ENCODE peak calls at places on chromosomes 5 and 9, in six cellular contexts. F is mesenchymal stem cell, I is IMR-90, U is trophoblast cell, M is H1, Z is neuronal stem cell. N is an unnamed sample.

GRCh38 chr9:107488400-107489143 is 997 bp downstream of the KLF4 start:
- DNase-seq in F (peak; percentile 78), I (peak; percentile 49), U (peak; percentile 54), M (peak; percentile 68), Z (no peak), N (peak; percentile 50)

GRCh38 chr5:154312571-154312970 is 122.0 kb downstream of the GALNT10 start:
- DNase-seq in F (no peak), I (peak; percentile 40), U (no peak), M (no peak), Z (no peak), N (no peak)

GRCh38 chr9:114314256-114314867 is 8.5 kb upstream of the ORM1 start:
- DNase-seq in F (no peak), I (no peak), U (no peak), M (peak; percentile 33), Z (no peak), N (no peak)

GRCh38 chr5:124907098-124907644 is 160.7 kb upstream of the ZNF608 start:
- DNase-seq in F (no peak), I (no peak), U (no peak), M (no peak), Z (no peak), N (no peak)

GRCh38 chr5:10202089-10202753 is 47.5 kb downstream of the ATPSCKMT start:
- DNase-seq in F (no peak), I (no peak), U (no peak), M (no peak), Z (no peak), N (no peak)

GRCh38 chr9:38358390-38359296 is 33.9 kb upstream of the ALDH1B1 start:
- DNase-seq in F (no peak), I (no peak), U (no peak), M (no peak), Z (no peak), N (no peak)

GRCh38 chr9:114516913-114517312 is 11.6 kb upstream of the WHRN start:
- DNase-seq in F (peak; percentile 76), I (peak; percentile 61), U (no peak), M (no peak), Z (no peak), N (no peak)

GRCh38 chr5:123482258-123482657 is 29.7 kb upstream of the CSNK1G3 start:
- DNase-seq in F (no peak), I (peak; percentile 8), U (no peak), M (no peak), Z (no peak), N (no peak)

GRCh38 chr5:124104344-124104743 is 592.4 kb downstream of the CSNK1G3 start:
- DNase-seq in F (no peak), I (no peak), U (peak; percentile 5), M (no peak), Z (no peak), N (no peak)

GRCh38 chr5:98468188-98468869 is 305.1 kb upstream of the RGMB start:
- DNase-seq in F (peak; percentile 70), I (peak; percentile 95), U (no peak), M (no peak), Z (no peak), N (no peak)

GRCh38 chr5:67405755-67406154 is 209.2 kb upstream of the CD180 start:
- DNase-seq in F (no peak), I (no peak), U (peak; percentile 2), M (no peak), Z (no peak), N (no peak)
- H3K14ac ChIP-seq in F (no peak overlapping the region), I (no peak overlapping the region), U (no peak overlapping the region), M (no peak overlapping the region), Z (no peak overlapping the region), N (no peak overlapping the region)

GRCh38 chr5:14063117-14063516 is 80.0 kb upstream of the TRIO start:
- DNase-seq in F (no peak), I (peak; percentile 43), U (no peak), M (no peak), Z (no peak), N (no peak)
- H3K14ac ChIP-seq in F (no peak overlapping the region), I (no peak overlapping the region), U (no peak overlapping the region), M (no peak overlapping the region), Z (no peak overlapping the region), N (no peak overlapping the region)

DNA sequence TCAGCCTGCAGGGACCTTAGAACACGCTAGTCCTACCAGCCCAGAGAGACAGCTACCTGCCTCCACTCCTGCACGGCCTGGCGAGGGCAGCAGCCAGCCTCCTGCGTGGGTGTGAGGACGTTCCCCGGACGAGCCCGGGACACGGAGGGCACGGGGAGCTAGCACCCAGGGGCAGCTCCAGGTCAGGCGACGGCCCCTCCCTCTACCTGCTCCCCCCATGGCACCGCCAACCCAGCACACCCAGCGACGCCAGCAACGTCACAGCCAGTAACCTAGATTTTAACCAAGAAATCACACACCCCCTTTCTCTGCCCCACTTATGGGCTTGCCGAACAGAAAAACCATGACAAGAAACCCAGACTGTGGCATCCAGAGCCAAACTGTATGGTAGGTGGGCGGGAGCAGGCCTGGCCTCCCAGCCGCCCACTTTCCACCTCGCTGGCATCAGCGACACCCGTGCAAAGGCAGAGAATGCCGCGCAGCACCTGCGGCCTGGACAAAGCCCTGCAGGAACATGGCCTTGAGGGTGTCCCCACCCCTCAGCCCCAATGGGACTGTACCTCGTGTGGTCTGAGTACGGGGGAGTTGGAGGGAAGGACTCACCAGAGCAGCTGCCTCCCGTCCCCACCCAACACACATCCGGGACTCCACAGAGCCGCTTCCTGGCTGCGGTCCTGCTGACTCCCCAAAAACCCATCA is 47.9 kb downstream of the NACC2 start:
- DNase-seq in F (no peak), I (no peak), U (no peak), M (no peak), Z (no peak), N (no peak)
- H3K14ac ChIP-seq in F (no peak overlapping the region), I (no peak overlapping the region), U (no peak overlapping the region), M (no peak overlapping the region), Z (peak overlapping the region; percentile 56), N (no peak overlapping the region)

DNA sequence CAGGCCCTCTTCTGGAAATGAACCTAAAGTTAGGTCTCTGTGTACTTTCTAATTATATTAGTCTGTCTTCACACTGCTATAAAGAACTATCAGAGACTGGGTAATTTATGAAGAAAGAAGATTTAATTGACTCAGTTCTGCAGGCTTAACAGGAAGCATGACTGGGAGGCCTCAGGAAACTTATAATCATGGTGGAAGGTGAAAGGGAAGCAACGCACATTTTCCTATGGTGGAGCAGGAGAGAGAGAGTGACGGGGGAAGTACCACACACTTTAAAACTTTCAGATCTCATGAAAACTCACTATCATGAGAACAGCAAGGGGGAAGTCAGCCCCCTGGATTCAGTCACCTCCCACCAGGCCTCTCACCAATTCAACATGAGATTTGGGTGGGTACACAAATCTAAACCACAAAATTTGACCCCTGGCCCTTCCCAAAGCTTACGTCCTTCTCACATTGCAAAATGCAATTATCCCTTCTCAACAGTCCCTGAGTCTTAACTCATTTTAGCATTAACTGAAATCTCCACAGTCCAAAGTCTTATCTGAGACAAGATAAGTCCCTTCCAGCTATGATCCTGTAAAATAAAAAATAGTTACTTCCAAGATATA is 40.7 kb downstream of the TRIP13 start:
- DNase-seq in F (no peak), I (no peak), U (no peak), M (no peak), Z (no peak), N (no peak)
- H3K14ac ChIP-seq in F (no peak overlapping the region), I (no peak overlapping the region), U (no peak overlapping the region), M (no peak overlapping the region), Z (no peak overlapping the region), N (no peak overlapping the region)

GRCh38 chr9:134051319-134051718 is 16.5 kb downstream of the BRD3 start:
- DNase-seq in F (no peak), I (no peak), U (no peak), M (no peak), Z (no peak), N (no peak)
- H3K14ac ChIP-seq in F (no peak overlapping the region), I (no peak overlapping the region), U (no peak overlapping the region), M (no peak overlapping the region), Z (no peak overlapping the region), N (no peak overlapping the region)

GRCh38 chr5:34578962-34579361 is 77.2 kb upstream of the RAI14 start:
- DNase-seq in F (no peak), I (no peak), U (no peak), M (no peak), Z (no peak), N (no peak)
- H3K14ac ChIP-seq in F (no peak overlapping the region), I (no peak overlapping the region), U (no peak overlapping the region), M (no peak overlapping the region), Z (no peak overlapping the region), N (no peak overlapping the region)

DNA sequence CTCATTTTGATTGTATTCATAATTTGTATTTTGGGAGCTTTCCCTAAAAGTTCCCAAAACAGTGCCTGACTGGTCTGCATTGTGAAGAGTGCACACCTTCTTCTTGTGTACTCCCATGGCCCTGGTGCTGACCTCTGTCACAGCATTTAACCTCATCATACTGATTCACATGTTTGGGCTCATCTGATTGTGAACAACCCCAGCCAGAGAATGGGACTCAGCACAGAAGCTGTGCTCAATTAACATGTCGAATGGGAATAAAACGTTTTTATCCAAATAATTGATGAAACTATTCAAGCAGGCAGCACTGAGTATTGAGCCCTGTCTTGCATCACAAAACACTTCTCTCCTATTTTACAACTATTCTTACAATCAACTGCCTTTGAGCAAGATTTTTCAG is 190.2 kb downstream of the PIK3R1 start:
- DNase-seq in F (no peak), I (no peak), U (no peak), M (no peak), Z (no peak), N (no peak)
- H3K14ac ChIP-seq in F (no peak overlapping the region), I (no peak overlapping the region), U (no peak overlapping the region), M (no peak overlapping the region), Z (no peak overlapping the region), N (no peak overlapping the region)

DNA sequence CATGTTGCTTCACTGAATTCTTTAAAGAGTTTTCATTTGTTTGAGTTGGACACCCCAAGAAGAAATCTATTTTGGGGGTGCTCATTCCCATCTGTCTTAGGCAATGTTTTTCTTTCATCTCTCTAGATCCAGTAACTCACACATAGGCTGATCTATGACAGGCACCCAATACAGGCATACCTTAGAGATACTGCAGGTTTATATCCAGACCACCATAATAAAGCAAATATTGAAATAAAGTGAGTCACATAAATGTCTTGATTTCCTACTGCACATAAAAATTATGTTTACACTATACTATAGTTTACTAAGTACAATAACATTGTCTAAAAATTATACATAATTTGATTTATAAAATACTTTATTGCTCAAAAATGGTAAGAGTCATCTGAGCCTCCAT is 364.5 kb downstream of the MTRR start:
- DNase-seq in F (no peak), I (no peak), U (no peak), M (no peak), Z (no peak), N (no peak)
- H3K14ac ChIP-seq in F (no peak overlapping the region), I (no peak overlapping the region), U (no peak overlapping the region), M (no peak overlapping the region), Z (no peak overlapping the region), N (no peak overlapping the region)